ENCODE peak calls at places on chromosomes 13 and 19, in five cellular contexts. L is testis, U is suprapubic skin, M is HCT116, Z is stomach. R is an unnamed sample. For H3K9me3, the result is how much of the 10 kb centered on the place peaks cover.

GRCh38 chr13:45316996-45317395 is 24.0 kb downstream of the TPT1 start:
- DNase-seq in L (no peak), U (no peak), M (no peak), Z (no peak), R (no peak)

GRCh38 chr19:19711934-19712828 is 20.7 kb downstream of the ZNF14 start:
- DNase-seq in L (no peak), U (no peak), M (no peak), Z (no peak), R (no peak)

GRCh38 chr13:46593403-46593802 is 40.4 kb downstream of the LRCH1 start:
- DNase-seq in L (no peak), U (no peak), M (no peak), Z (no peak), R (no peak)

GRCh38 chr19:29529646-29530548 is 4.1 kb downstream of the VSTM2B start:
- DNase-seq in L (no peak), U (peak), M (no peak), Z (no peak), R (peak)

GRCh38 chr19:53945441-53945840 is 17.3 kb upstream of the CACNG8 start:
- DNase-seq in L (no peak), U (no peak), M (peak), Z (no peak), R (no peak)

GRCh38 chr19:1412995-1413889 is 5.9 kb downstream of the DAZAP1 start:
- DNase-seq in L (no peak), U (no peak), M (no peak), Z (no peak), R (no peak)

GRCh38 chr19:48613024-48613851 is 1.6 kb downstream of the FAM83E start:
- DNase-seq in L (no peak), U (no peak), M (no peak), Z (peak), R (no peak)

GRCh38 chr13:68627377-68627776 is 1397.2 kb upstream of the PCDH9 start:
- DNase-seq in L (no peak), U (no peak), M (no peak), Z (no peak), R (no peak)

GRCh38 chr19:7679017-7679720 is 1.5 kb upstream of the TRAPPC5 start:
- DNase-seq in L (peak), U (no peak), M (no peak), Z (no peak), R (no peak)

GRCh38 chr13:113635048-113635420 is 23.0 kb downstream of the ATP4B start:
- DNase-seq in L (no peak), U (peak), M (no peak), Z (no peak), R (no peak)
- H3K27ac ChIP-seq in L (no peak), U (no peak), M (no peak), Z (no peak), R (no peak)

DNA sequence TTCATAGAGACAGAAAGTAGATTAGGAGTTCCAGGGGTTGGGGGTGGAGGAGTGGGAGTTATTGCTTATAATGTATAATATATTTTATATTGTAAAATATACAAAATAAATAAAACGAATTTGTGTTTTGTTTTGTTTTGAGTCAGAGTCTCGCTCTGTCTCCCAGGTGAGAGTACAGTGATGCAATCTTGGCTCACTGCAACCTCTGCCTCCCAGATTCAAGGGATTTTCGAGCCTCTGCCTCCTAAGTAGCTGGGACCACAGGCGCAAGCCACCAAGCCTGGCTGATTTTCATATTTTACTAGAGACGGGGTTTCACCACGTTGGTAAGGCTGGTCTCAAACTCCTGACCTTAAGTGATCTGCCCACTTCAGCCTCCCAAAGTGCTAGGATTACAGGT is 2.5 kb upstream of the GADD45GIP1 start:
- DNase-seq in L (no peak), U (no peak), M (no peak), Z (no peak), R (no peak)
- TF ChIP-seq POLR2A in L (no peak), U (no peak), M (no peak), Z (no peak), R (no peak)

GRCh38 chr19:27674701-27675100 is 1538.2 kb downstream of the UQCRFS1 start:
- DNase-seq in L (no peak), U (peak), M (no peak), Z (peak), R (no peak)

GRCh38 chr19:27679399-27679798 is 1533.6 kb downstream of the UQCRFS1 start:
- DNase-seq in L (no peak), U (peak), M (no peak), Z (no peak), R (no peak)

GRCh38 chr19:27675771-27676170 is 1537.2 kb downstream of the UQCRFS1 start:
- DNase-seq in L (no peak), U (no peak), M (no peak), Z (no peak), R (no peak)

GRCh38 chr19:27676334-27676733 is 1536.6 kb downstream of the UQCRFS1 start:
- DNase-seq in L (no peak), U (peak), M (no peak), Z (no peak), R (no peak)

DNA sequence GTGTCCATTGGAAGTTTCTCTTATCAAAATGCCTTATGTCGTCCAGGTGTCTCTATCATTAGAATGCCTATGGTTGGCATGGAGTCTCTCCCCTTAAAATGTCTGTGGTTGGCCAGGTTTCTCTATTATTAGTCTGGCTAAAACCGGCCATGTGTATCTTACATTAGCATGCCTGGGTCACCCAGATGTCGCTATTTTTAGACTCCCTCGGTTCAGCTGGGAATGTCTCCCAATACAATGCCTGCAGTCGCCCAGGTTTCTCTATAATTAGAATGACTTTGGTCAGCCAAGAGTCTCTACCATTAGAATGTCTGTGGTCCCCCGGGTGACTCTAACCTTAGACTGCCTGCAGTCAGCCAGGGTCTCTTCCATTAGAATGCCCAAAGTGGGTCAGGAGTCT is 1536.1 kb downstream of the UQCRFS1 start:
- DNase-seq in L (no peak), U (peak), M (no peak), Z (no peak), R (no peak)
- H3K9me3 ChIP-seq in L (under half), U (under half), M (under half), Z (under half), R (under half)

GRCh38 chr13:81988542-81988941 is 1647.6 kb upstream of the SPRY2 start:
- DNase-seq in L (no peak), U (no peak), M (no peak), Z (no peak), R (no peak)
- H3K27ac ChIP-seq in L (no peak), U (no peak), M (no peak), Z (no peak), R (no peak)